ENCODE peak calls at places on chromosomes 6 and 20, in five cellular contexts. O is cardiac muscle cell, Y is activated gamma-delta T cell, P is epithelial cell of esophagus, C is A549. V is an unnamed sample.

GRCh38 chr6:154974485-154975149 is 20.5 kb upstream of the TIAM2 start:
- DNase-seq in O (no peak), Y (no peak), P (no peak), C (no peak), V (no peak)

GRCh38 chr6:33668914-33669313 is 42.6 kb downstream of the UQCC2 start:
- DNase-seq in O (no peak), Y (no peak), P (peak), C (peak), V (peak)

GRCh38 chr20:1465470-1466210 is 1.0 kb downstream of the NSFL1C start:
- DNase-seq in O (no peak), Y (no peak), P (peak), C (no peak), V (no peak)

GRCh38 chr6:155493694-155494143 is 38.1 kb upstream of the NOX3 start:
- DNase-seq in O (peak), Y (no peak), P (peak), C (peak), V (no peak)

GRCh38 chr6:130116273-130116672 is 97.9 kb downstream of the L3MBTL3 start:
- DNase-seq in O (no peak), Y (no peak), P (no peak), C (no peak), V (no peak)

GRCh38 chr6:152295346-152295745 is 341.8 kb downstream of the SYNE1 start:
- DNase-seq in O (peak), Y (no peak), P (peak), C (no peak), V (no peak)

GRCh38 chr20:4470375-4470774 is 251.3 kb upstream of the PRND start:
- DNase-seq in O (no peak), Y (no peak), P (no peak), C (no peak), V (no peak)

GRCh38 chr6:282177-282866 is 10.0 kb upstream of the DUSP22 start:
- DNase-seq in O (no peak), Y (no peak), P (no peak), C (no peak), V (no peak)

GRCh38 chr20:45828589-45828988 is 1.5 kb upstream of the TNNC2 start:
- DNase-seq in O (no peak), Y (no peak), P (no peak), C (no peak), V (no peak)

GRCh38 chr6:1250489-1251197 is 61.3 kb upstream of the FOXQ1 start:
- DNase-seq in O (no peak), Y (no peak), P (no peak), C (no peak), V (no peak)

GRCh38 chr20:11826334-11826733 is 91.4 kb upstream of the BTBD3 start:
- DNase-seq in O (no peak), Y (no peak), P (no peak), C (no peak), V (no peak)

GRCh38 chr6:21565431-21565830 is 28.1 kb upstream of the SOX4 start:
- DNase-seq in O (no peak), Y (no peak), P (no peak), C (no peak), V (no peak)

GRCh38 chr6:13288969-13289391 is 39.4 kb downstream of the TBC1D7 start:
- DNase-seq in O (no peak), Y (no peak), P (no peak), C (no peak), V (no peak)

GRCh38 chr20:50332491-50332980 is 141.9 kb downstream of the CEBPB start:
- DNase-seq in O (no peak), Y (no peak), P (no peak), C (no peak), V (no peak)

GRCh38 chr6:112683106-112683505 is 336.0 kb downstream of the RFPL4B start:
- DNase-seq in O (no peak), Y (no peak), P (peak), C (no peak), V (no peak)

GRCh38 chr6:116405147-116405546 is 34.4 kb downstream of the DSE start:
- DNase-seq in O (no peak), Y (no peak), P (no peak), C (no peak), V (no peak)

GRCh38 chr6:73798592-73798991 is 102.6 kb downstream of the CD109 start:
- DNase-seq in O (peak), Y (no peak), P (peak), C (peak), V (peak)

GRCh38 chr6:147651249-147652063 is 143.0 kb downstream of the SAMD5 start:
- DNase-seq in O (peak), Y (no peak), P (peak), C (no peak), V (no peak)

GRCh38 chr6:39698789-39699188 is 26.4 kb downstream of the KIF6 start:
- DNase-seq in O (no peak), Y (no peak), P (peak), C (no peak), V (no peak)

GRCh38 chr6:165985926-165986646 is 181.6 kb downstream of the TBXT start:
- DNase-seq in O (peak), Y (no peak), P (no peak), C (no peak), V (no peak)

GRCh38 chr6:43943781-43944250 is 173.8 kb downstream of the VEGFA start:
- DNase-seq in O (no peak), Y (no peak), P (no peak), C (no peak), V (no peak)

GRCh38 chr6:125183391-125183790 is 29.8 kb downstream of the TPD52L1 start:
- DNase-seq in O (no peak), Y (no peak), P (no peak), C (no peak), V (no peak)

GRCh38 chr20:63911171-63911570 is 16.2 kb downstream of the DNAJC5 start:
- DNase-seq in O (peak), Y (no peak), P (peak), C (no peak), V (no peak)

GRCh38 chr6:56714273-56714672 is 71.6 kb upstream of the DST start:
- DNase-seq in O (no peak), Y (no peak), P (no peak), C (no peak), V (no peak)

GRCh38 chr20:49909499-49910339 is 5.6 kb downstream of the SPATA2 start:
- DNase-seq in O (no peak), Y (no peak), P (no peak), C (no peak), V (peak)

GRCh38 chr6:156017838-156018237 is 562.2 kb upstream of the NOX3 start:
- DNase-seq in O (peak), Y (no peak), P (no peak), C (no peak), V (no peak)

GRCh38 chr6:36660771-36661471 is 17.6 kb upstream of the CDKN1A start:
- DNase-seq in O (peak), Y (no peak), P (no peak), C (no peak), V (peak)

GRCh38 chr20:5877128-5877527 is 73.2 kb downstream of the TRMT6 start:
- DNase-seq in O (no peak), Y (no peak), P (no peak), C (no peak), V (no peak)

GRCh38 chr6:109523478-109523877 is 40.5 kb upstream of the ZBTB24 start:
- DNase-seq in O (peak), Y (no peak), P (peak), C (no peak), V (no peak)

GRCh38 chr6:108174371-108175175 is 8.8 kb downstream of the NR2E1 start:
- DNase-seq in O (peak), Y (no peak), P (peak), C (no peak), V (no peak)

GRCh38 chr6:151170622-151171246 is 69.0 kb upstream of the AKAP12 start:
- DNase-seq in O (no peak), Y (no peak), P (no peak), C (no peak), V (no peak)

GRCh38 chr6:134994431-134994830 is 44.5 kb upstream of the ALDH8A1 start:
- DNase-seq in O (no peak), Y (no peak), P (no peak), C (no peak), V (no peak)

GRCh38 chr20:35465976-35466375 is 10.6 kb downstream of the CEP250 start:
- DNase-seq in O (no peak), Y (no peak), P (no peak), C (no peak), V (no peak)

GRCh38 chr6:106293113-106293512 is 32.4 kb downstream of the ATG5 start:
- DNase-seq in O (no peak), Y (no peak), P (peak), C (no peak), V (no peak)

GRCh38 chr6:107618672-107619071 is 128.8 kb downstream of the SOBP start:
- DNase-seq in O (no peak), Y (no peak), P (no peak), C (no peak), V (no peak)

GRCh38 chr20:58655328-58656094 is 4.4 kb downstream of the STX16 start:
- DNase-seq in O (no peak), Y (no peak), P (no peak), C (no peak), V (no peak)

GRCh38 chr20:46135856-46136633 is 17.9 kb downstream of the CD40 start:
- DNase-seq in O (no peak), Y (no peak), P (no peak), C (no peak), V (no peak)

GRCh38 chr20:36957875-36958667 is 6.6 kb upstream of the SAMHD1 start:
- DNase-seq in O (no peak), Y (no peak), P (no peak), C (no peak), V (no peak)